ENCODE peak calls at places on chromosomes 7 and 10, in six cellular contexts. B is heart left ventricle, A is stomach, N is WERI-Rb-1, T is A549, C is IMR-90. E is an unnamed sample.

GRCh38 chr10:77496941-77497420 is 140.6 kb downstream of the KCNMA1 start:
- DNase-seq in B (no peak), A (no peak), N (no peak), T (no peak), C (peak), E (no peak)

GRCh38 chr10:115171392-115171960 is 78.3 kb downstream of the ATRNL1 start:
- DNase-seq in B (no peak), A (no peak), N (no peak), T (peak), C (no peak), E (no peak)

GRCh38 chr7:93194368-93194767 is 31.9 kb downstream of the HEPACAM2 start:
- DNase-seq in B (no peak), A (no peak), N (no peak), T (no peak), C (peak), E (no peak)

GRCh38 chr7:111090834-111091233 is at the start of gene LRRN3:
- DNase-seq in B (peak), A (no peak), N (no peak), T (no peak), C (peak), E (no peak)

GRCh38 chr7:50543776-50544442 is 21.3 kb downstream of the DDC start:
- DNase-seq in B (no peak), A (no peak), N (no peak), T (no peak), C (no peak), E (no peak)

GRCh38 chr7:84914598-84914997 is 272.3 kb downstream of the SEMA3D start:
- DNase-seq in B (no peak), A (no peak), N (peak), T (no peak), C (no peak), E (no peak)

GRCh38 chr10:93999401-93999851 is 5.7 kb downstream of the PLCE1 start:
- DNase-seq in B (peak), A (peak), N (no peak), T (no peak), C (peak), E (peak)

GRCh38 chr10:14374745-14375445 is 44.2 kb upstream of the FRMD4A start:
- DNase-seq in B (no peak), A (no peak), N (no peak), T (no peak), C (peak), E (no peak)

GRCh38 chr10:74189999-74190421 is 39.0 kb downstream of the ADK start:
- DNase-seq in B (no peak), A (no peak), N (no peak), T (no peak), C (peak), E (no peak)

GRCh38 chr7:43119371-43120069 is 7.1 kb downstream of the HECW1 start:
- DNase-seq in B (no peak), A (no peak), N (no peak), T (no peak), C (peak), E (no peak)

GRCh38 chr10:71767420-71768035 is 5.8 kb downstream of the VSIR start:
- DNase-seq in B (peak), A (no peak), N (no peak), T (peak), C (no peak), E (peak)

GRCh38 chr10:22742678-22743077 is 28.3 kb upstream of the PIP4K2A start:
- DNase-seq in B (no peak), A (no peak), N (no peak), T (no peak), C (no peak), E (no peak)

GRCh38 chr10:127872011-127872741 is 20.6 kb downstream of the CLRN3 start:
- DNase-seq in B (no peak), A (no peak), N (no peak), T (no peak), C (peak), E (peak)

GRCh38 chr10:88392222-88392621 is 190.9 kb downstream of the RNLS start:
- DNase-seq in B (no peak), A (no peak), N (no peak), T (no peak), C (no peak), E (no peak)

GRCh38 chr10:125444790-125445189 is 238.2 kb downstream of the TEX36 start:
- DNase-seq in B (no peak), A (no peak), N (no peak), T (no peak), C (no peak), E (no peak)

GRCh38 chr7:104160375-104160774 is 47.4 kb downstream of the ORC5 start:
- DNase-seq in B (no peak), A (no peak), N (no peak), T (no peak), C (peak), E (no peak)

GRCh38 chr7:24812313-24812945 is 55.2 kb upstream of the GSDME start:
- DNase-seq in B (no peak), A (peak), N (peak), T (peak), C (peak), E (peak)

GRCh38 chr10:93629636-93630291 is 17.4 kb downstream of the PDE6C start:
- DNase-seq in B (no peak), A (no peak), N (no peak), T (no peak), C (no peak), E (no peak)

GRCh38 chr7:134167250-134167649 is 40.1 kb downstream of the LRGUK start:
- DNase-seq in B (no peak), A (no peak), N (no peak), T (no peak), C (no peak), E (no peak)

GRCh38 chr7:140923358-140924006 is 1.2 kb downstream of the BRAF start:
- DNase-seq in B (no peak), A (no peak), N (no peak), T (no peak), C (no peak), E (no peak)

GRCh38 chr7:85489498-85489897 is 302.6 kb upstream of the SEMA3D start:
- DNase-seq in B (no peak), A (no peak), N (no peak), T (no peak), C (peak), E (no peak)

GRCh38 chr7:117281562-117281961 is 41.3 kb downstream of the WNT2 start:
- DNase-seq in B (no peak), A (no peak), N (no peak), T (no peak), C (no peak), E (no peak)

GRCh38 chr10:58806323-58806722 is 293.7 kb downstream of the BICC1 start:
- DNase-seq in B (no peak), A (no peak), N (no peak), T (no peak), C (no peak), E (no peak)

GRCh38 chr10:116545756-116546155 is at the start of gene PNLIP:
- DNase-seq in B (no peak), A (no peak), N (no peak), T (no peak), C (no peak), E (no peak)

GRCh38 chr7:31058122-31058521 is 6.0 kb downstream of the ADCYAP1R1 start:
- DNase-seq in B (no peak), A (no peak), N (no peak), T (no peak), C (peak), E (no peak)

GRCh38 chr10:17199351-17199804 is 2.1 kb downstream of the TRDMT1 start:
- DNase-seq in B (no peak), A (no peak), N (no peak), T (no peak), C (peak), E (no peak)

GRCh38 chr10:69362471-69362954 is 54.2 kb downstream of the TACR2 start:
- DNase-seq in B (peak), A (peak), N (peak), T (no peak), C (peak), E (no peak)

GRCh38 chr10:5194431-5194830 is 2.2 kb upstream of the AKR1C4 start:
- DNase-seq in B (no peak), A (no peak), N (no peak), T (no peak), C (no peak), E (no peak)

GRCh38 chr7:131293018-131293417 is 34.7 kb upstream of the MKLN1 start:
- DNase-seq in B (no peak), A (no peak), N (no peak), T (no peak), C (peak), E (no peak)

GRCh38 chr10:104589431-104589830 is 51.7 kb upstream of the SORCS3 start:
- DNase-seq in B (no peak), A (no peak), N (no peak), T (no peak), C (no peak), E (no peak)

GRCh38 chr10:32661346-32661745 is 215.4 kb downstream of the CCDC7 start:
- DNase-seq in B (no peak), A (no peak), N (no peak), T (no peak), C (no peak), E (no peak)

GRCh38 chr7:156655232-156655628 is 14.7 kb downstream of the RNF32 start:
- DNase-seq in B (no peak), A (no peak), N (no peak), T (no peak), C (no peak), E (no peak)

GRCh38 chr7:156656598-156656997 is 16.0 kb downstream of the RNF32 start:
- DNase-seq in B (no peak), A (no peak), N (no peak), T (no peak), C (no peak), E (no peak)

GRCh38 chr7:156657681-156658080 is 17.1 kb downstream of the RNF32 start:
- DNase-seq in B (no peak), A (no peak), N (no peak), T (no peak), C (no peak), E (no peak)

GRCh38 chr7:156654511-156655231 is 14.1 kb downstream of the RNF32 start:
- DNase-seq in B (no peak), A (no peak), N (no peak), T (no peak), C (no peak), E (no peak)

DNA sequence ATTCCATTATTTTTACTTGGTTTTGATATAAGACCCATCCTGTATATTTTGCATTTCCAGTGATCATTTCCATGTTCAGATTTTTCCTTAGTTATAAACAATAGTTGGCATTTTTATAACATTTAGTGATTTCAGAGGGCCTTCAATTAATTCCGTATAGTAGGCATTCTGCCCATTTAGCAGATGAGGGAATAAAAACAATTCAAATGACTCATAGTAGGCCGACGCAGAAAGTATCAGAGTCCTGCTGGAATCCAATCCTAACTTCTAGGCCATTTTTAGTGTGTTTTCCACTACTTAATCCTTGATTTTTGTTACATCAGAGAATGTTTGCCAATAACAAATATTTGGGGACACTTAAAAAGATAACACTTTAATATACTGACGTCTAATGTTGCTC is 15.4 kb downstream of the RNF32 start:
- DNase-seq in B (no peak), A (no peak), N (no peak), T (no peak), C (no peak), E (no peak)
- TF ChIP-seq CTCF in B (no peak), A (no peak), N (no peak), T (no peak), C (no peak), E (no peak)

GRCh38 chr7:6448943-6449543 is 1.3 kb upstream of the DAGLB start:
- DNase-seq in B (no peak), A (no peak), N (no peak), T (no peak), C (no peak), E (peak)
- H3K27ac ChIP-seq in B (no peak), A (peak), N (no peak), T (peak), C (no peak), E (peak)

GRCh38 chr7:106108988-106109387 is 3.1 kb downstream of the SYPL1 start:
- DNase-seq in B (no peak), A (no peak), N (no peak), T (no peak), C (no peak), E (no peak)
- H3K4me3 ChIP-seq in B (no peak), A (no peak), N (no peak), T (no peak), C (no peak), E (no peak)

GRCh38 chr7:80334908-80335307 is 177.0 kb downstream of the GNAT3 start:
- DNase-seq in B (no peak), A (no peak), N (no peak), T (no peak), C (no peak), E (no peak)
- TF ChIP-seq CTCF in B (no peak), A (no peak), N (no peak), T (no peak), C (no peak), E (no peak)

DNA sequence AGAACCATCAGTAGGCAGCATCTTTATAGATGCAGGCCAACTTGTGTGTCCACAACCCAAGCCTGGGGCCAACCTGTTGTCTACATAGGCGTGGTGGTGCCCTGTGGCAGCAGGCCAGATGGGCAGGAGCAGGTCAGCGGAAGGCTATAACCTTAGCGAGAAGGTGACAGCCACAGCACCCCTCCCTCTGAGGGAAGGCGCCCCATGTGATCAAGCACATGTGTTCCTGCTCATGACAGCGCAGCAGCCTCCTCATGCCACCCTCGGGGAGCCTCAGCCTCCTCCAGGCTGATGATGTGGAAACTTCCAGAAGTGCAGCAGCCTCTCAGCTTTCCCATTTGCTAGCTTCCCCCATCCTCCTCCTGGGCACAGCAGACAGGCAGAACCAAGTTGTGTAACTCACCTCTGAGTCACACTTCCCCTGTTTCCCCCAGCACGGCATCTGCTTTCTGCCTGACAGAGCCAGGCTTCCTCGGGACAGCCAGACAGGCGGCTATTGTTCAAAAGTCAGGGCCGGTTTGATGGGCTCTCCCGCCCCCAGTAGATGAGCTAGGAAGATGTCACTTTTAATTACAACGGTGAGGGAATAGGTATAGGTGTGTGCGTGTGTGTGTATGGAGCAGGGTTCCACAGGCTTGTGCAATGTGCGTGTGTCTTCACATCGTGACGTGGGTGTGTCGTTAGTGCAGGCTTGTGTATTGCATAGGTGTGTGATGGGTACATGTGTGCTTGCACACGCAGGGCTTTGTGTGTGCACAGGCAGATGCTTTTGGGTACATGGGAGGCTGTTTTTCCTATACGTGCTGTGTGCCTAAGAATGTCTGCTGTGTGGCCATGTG is 311.9 kb upstream of the ZMIZ1 start:
- DNase-seq in B (peak), A (peak), N (no peak), T (peak), C (peak), E (peak)
- H3K27ac ChIP-seq in B (no peak), A (peak), N (no peak), T (peak), C (peak), E (no peak)

GRCh38 chr10:132189810-132190422 is 3.2 kb downstream of the DPYSL4 start:
- DNase-seq in B (peak), A (no peak), N (no peak), T (no peak), C (no peak), E (no peak)
- H3K4me3 ChIP-seq in B (no peak), A (no peak), N (no peak), T (no peak), C (no peak), E (no peak)

GRCh38 chr10:19493917-19494316 is 322.3 kb upstream of the PLXDC2 start:
- DNase-seq in B (no peak), A (no peak), N (no peak), T (no peak), C (no peak), E (no peak)
- TF ChIP-seq CTCF in B (no peak), A (no peak), N (no peak), T (no peak), C (no peak), E (no peak)